ENCODE peak calls at places on chromosomes 4 and X, in six cellular contexts. O is H1, R is IMR-90, A is mesenchymal stem cell, Q is mesendoderm, W is trophoblast cell. S is an unnamed sample. For H3K4me1, the result is how much of the 10 kb centered on the place peaks cover.

GRCh38 chr4:170247585-170247984 is 157.8 kb upstream of the AADAT start:
- DNase-seq in Q (no peak), O (no peak), R (no peak), W (no peak), A (no peak), S (no peak)

GRCh38 chrX:40496728-40497127 is 84.0 kb upstream of the ATP6AP2 start:
- DNase-seq in W (no peak), O (no peak), Q (peak), R (peak), A (no peak), S (no peak)

GRCh38 chr4:173191623-173192041 is 23.0 kb downstream of the GALNT7 start:
- DNase-seq in W (peak), Q (no peak), A (peak), O (no peak), R (peak), S (no peak)

GRCh38 chr4:149264093-149264733 is 551.4 kb downstream of the IQCM start:
- DNase-seq in A (peak), R (peak), W (peak), O (peak), Q (peak), S (peak)

GRCh38 chr4:19774690-19775256 is 476.9 kb upstream of the SLIT2 start:
- DNase-seq in W (no peak), Q (no peak), R (peak), O (no peak), A (peak), S (no peak)

GRCh38 chrX:133610056-133610455 is 194.8 kb upstream of the GPC4 start:
- DNase-seq in W (no peak), A (no peak), O (no peak), R (no peak), Q (no peak), S (no peak)

GRCh38 chr4:185186769-185187168 is 17.0 kb downstream of the CFAP97 start:
- DNase-seq in Q (no peak), A (no peak), R (no peak), W (no peak), O (no peak), S (no peak)

GRCh38 chrX:153692003-153692402 is 4.3 kb downstream of the SLC6A8 start:
- DNase-seq in W (no peak), A (no peak), O (no peak), R (no peak), Q (no peak), S (no peak)

GRCh38 chr4:121736735-121737351 is 28.1 kb downstream of the SMIM43 start:
- DNase-seq in W (peak), O (peak), A (peak), Q (peak), R (peak), S (peak)

GRCh38 chr4:86855572-86855971 is 6.4 kb upstream of the SLC10A6 start:
- DNase-seq in O (no peak), Q (no peak), R (peak), W (peak), A (peak), S (no peak)

GRCh38 chr4:55442541-55442940 is 46.8 kb downstream of the TMEM165 start:
- DNase-seq in A (no peak), R (no peak), O (no peak), Q (no peak), W (no peak), S (no peak)

GRCh38 chr4:182873726-182874125 is 43.5 kb downstream of the DCTD start:
- DNase-seq in R (no peak), A (no peak), O (no peak), Q (no peak), W (no peak), S (no peak)

GRCh38 chrX:123277821-123278220 is 93.7 kb downstream of the GRIA3 start:
- DNase-seq in W (no peak), R (no peak), Q (no peak), A (no peak), O (no peak), S (no peak)

GRCh38 chrX:119762718-119763117 is 4.3 kb downstream of the SOWAHD start:
- DNase-seq in R (no peak), W (no peak), O (no peak), A (no peak), Q (peak), S (no peak)

GRCh38 chr4:119038465-119038864 is 97.2 kb upstream of the MYOZ2 start:
- DNase-seq in O (no peak), A (no peak), R (peak), Q (no peak), W (no peak), S (no peak)
- H3K4me1 ChIP-seq in O (under half), A (under half), R (under half), Q (under half), W (under half), S (under half)

GRCh38 chr4:82428969-82429727 is 1.1 kb downstream of the HNRNPDL start:
- DNase-seq in W (peak), R (peak), A (peak), O (peak), Q (peak), S (peak)

GRCh38 chr4:82431831-82432230 is 1.4 kb downstream of the ENOPH1 start:
- DNase-seq in R (no peak), Q (no peak), O (no peak), W (peak), A (no peak), S (no peak)

GRCh38 chr4:82431026-82431745 is 796 bp downstream of the ENOPH1 start:
- DNase-seq in W (peak), R (peak), A (peak), O (no peak), Q (peak), S (no peak)

GRCh38 chr4:82429728-82430192 is 502 bp downstream of the HNRNPDL start:
- DNase-seq in O (no peak), W (no peak), Q (peak), A (no peak), R (no peak), S (no peak)

DNA sequence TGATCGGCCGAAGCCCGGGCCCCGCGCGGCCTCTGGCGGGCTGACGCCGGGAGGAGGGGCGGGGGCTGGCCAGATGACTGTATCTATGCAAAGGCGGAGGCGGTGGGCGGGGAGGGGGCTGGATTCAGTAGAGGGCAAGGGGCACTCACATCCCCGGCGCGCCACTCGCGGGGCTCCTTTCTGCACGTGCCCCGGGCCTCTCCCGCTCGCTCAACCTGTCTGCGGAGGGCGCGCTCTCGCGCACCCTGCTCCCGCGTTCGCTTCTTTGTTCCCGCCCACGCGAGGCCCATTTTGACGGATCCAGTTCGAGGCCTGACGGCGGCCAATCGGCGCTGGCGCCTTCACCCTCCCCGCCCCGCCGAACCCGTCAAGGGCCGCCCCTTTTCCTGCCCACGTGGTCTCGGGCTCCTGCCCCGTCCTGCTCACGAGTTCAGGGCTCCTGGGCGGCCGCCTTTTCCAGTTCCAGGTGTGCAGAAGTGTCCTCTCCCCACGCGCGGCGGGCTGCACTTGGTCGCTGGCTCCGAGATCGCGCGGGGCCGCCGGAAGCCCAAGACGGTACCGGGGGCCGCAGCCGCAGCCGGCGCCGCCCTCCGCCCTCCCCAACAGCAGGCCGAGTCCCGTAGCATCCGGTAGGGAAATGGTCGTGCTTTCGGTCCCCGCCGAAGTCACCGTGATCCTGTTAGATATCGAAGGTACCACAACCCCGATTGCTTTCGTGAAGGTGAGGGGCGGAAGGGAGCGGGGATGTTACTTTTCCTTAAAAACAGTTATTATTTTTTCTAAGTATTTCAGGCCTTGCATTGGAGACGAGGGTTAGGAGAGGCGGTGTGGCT is at the start of the genes ENOPH1 and HNRNPDL:
- DNase-seq in A (peak), Q (peak), O (peak), R (peak), W (peak), S (peak)
- H2BK5ac ChIP-seq in A (peak), Q (peak), O (peak), R (peak), W (peak), S (peak)

GRCh38 chr4:163959932-163960331 is 465.4 kb downstream of the TMA16 start:
- DNase-seq in A (no peak), W (peak), Q (no peak), R (no peak), O (no peak), S (no peak)
- H3K4me3 ChIP-seq in A (no peak), W (no peak), Q (no peak), R (no peak), O (no peak), S (no peak)

GRCh38 chr4:122845066-122845465 is 18.4 kb downstream of the FGF2 start:
- DNase-seq in A (peak), R (peak), Q (no peak), W (no peak), O (no peak), S (no peak)
- H3K4me1 ChIP-seq in A (under half), R (under half), Q (under half), W (under half), O (under half), S (under half)

GRCh38 chr4:127880764-127881564 is at the start of gene PLK4:
- DNase-seq in A (peak), O (peak), R (peak), W (peak), Q (peak), S (peak)
- H2BK5ac ChIP-seq in A (no peak), O (peak), R (peak), W (peak), Q (peak), S (peak)

DNA sequence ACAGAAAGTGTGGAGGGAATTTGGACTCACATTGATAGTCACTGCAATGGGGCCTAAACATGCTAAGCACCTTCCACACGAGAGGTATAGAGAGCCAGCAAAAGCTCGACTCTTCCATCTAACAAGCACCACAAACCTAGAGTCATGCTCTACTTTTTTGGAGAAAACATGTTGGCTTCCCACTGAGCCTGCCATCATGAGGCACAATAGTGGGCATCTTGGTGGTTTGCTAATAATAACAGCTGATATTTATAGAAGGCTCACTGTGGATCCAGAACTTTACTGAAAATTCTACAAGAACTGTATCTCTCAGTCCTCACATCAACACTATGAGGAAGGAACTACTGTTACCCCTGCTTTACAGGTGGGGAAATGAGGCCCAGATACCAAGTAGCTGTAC is 26.6 kb downstream of the MAML3 start:
- DNase-seq in Q (no peak), O (no peak), R (no peak), W (no peak), A (no peak), S (no peak)
- H3K4me3 ChIP-seq in Q (no peak), O (no peak), R (no peak), W (no peak), A (no peak), S (no peak)

DNA sequence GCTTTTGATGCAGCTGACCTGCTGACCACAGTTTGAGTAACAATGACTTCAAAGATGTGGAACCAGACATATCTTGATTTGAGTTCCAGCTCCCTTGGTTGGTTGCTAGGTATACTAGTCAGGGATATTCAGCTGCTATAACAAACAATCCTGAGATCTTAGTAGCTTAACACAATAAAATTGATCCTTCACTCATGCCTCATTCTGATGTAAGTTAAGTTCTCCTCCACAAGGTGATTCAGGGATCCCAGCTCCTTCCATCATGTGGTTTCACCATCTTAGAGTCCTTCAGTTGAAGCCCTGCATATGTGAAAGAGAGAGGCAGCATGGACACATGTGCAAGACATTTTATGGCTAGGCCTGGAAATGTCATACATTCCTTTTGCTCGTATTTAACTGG is 7.3 kb downstream of the SMIM9 start:
- DNase-seq in A (no peak), O (no peak), Q (no peak), W (no peak), R (no peak), S (no peak)
- H3K4me1 ChIP-seq in A (under half), O (under half), Q (under half), W (under half), R (under half), S (under half)

DNA sequence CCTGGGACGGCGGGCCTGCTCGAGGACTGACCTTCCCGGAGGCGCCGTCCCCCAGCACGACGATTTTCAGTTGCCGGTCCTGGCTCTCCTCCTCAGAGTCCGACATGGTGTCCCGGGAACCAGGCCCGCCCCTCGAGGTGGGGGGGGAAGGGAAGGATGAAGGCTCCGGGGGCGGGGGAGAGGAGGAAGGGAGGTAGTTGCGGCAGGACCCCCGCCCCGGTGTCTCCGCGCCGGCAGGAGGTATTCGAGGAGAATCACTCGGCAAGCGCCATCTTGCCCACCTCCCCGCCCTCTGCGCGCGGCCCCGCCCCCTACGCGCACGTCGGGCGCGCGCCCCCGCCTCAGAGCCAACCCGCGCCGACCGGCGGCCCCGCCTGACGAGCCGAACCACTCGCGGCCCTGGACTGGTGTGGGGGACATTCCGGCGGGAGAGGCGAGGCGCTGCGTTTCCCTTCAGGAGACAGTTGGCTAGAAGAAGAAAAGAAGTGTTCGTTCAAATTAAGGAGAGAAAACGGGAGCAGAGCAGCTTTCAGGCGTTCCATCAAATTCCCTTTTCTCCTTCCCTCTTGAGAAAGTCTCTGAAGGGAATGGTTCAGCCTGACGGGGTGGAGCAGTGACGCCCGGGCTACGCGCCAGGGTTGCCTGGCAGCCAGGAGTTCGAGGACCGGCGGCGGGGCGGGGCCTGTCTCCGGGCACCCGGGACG is at the start of gene RAB28:
- DNase-seq in A (peak), R (peak), W (peak), Q (peak), O (peak), S (peak)
- H2BK5ac ChIP-seq in A (peak), R (peak), W (peak), Q (no peak), O (peak), S (peak)

GRCh38 chr4:7195138-7195510 is 2.8 kb downstream of the SORCS2 start:
- DNase-seq in O (no peak), W (no peak), A (no peak), R (no peak), Q (no peak), S (no peak)
- H3K4me3 ChIP-seq in O (no peak), W (peak), A (no peak), R (no peak), Q (no peak), S (no peak)

GRCh38 chr4:2415213-2415612 is 3.2 kb downstream of the ZFYVE28 start:
- DNase-seq in O (no peak), A (no peak), R (no peak), W (no peak), Q (no peak), S (no peak)
- H3K4me1 ChIP-seq in O (under half), A (half or more), R (under half), W (under half), Q (under half), S (under half)

S was measured in neuronal stem cell.